ENCODE peak calls at places on chromosomes 6 and 20, in four cellular contexts. One of them, this sample, is unnamed.

GRCh38 chr20:11156922-11157321 is 483.1 kb upstream of the JAG1 start:
- DNase-seq in GM20000: no peak
- DNase-seq in OCI-LY7: no peak
- DNase-seq in epithelial cell of esophagus: no peak
- DNase-seq in this sample: no peak

GRCh38 chr6:13574571-13575376 is at the start of gene SIRT5:
- DNase-seq in GM20000: peak; percentile 80
- DNase-seq in OCI-LY7: peak; percentile 89
- DNase-seq in epithelial cell of esophagus: peak; percentile 90
- DNase-seq in this sample: peak; percentile 88

GRCh38 chr20:16821211-16822089 is 73.3 kb downstream of the OTOR start:
- DNase-seq in GM20000: peak; percentile 38
- DNase-seq in OCI-LY7: peak; percentile 57
- DNase-seq in epithelial cell of esophagus: peak; percentile 57
- DNase-seq in this sample: peak; percentile 57

GRCh38 chr6:11096109-11096508 is 2.5 kb downstream of the SMIM13 start:
- DNase-seq in GM20000: no peak
- DNase-seq in OCI-LY7: peak; percentile 55
- DNase-seq in epithelial cell of esophagus: peak; percentile 89
- DNase-seq in this sample: peak; percentile 91

GRCh38 chr20:21396921-21397340 is 395 bp downstream of the NKX2-4 start:
- DNase-seq in GM20000: peak; percentile 65
- DNase-seq in OCI-LY7: no peak
- DNase-seq in epithelial cell of esophagus: peak; percentile 6
- DNase-seq in this sample: no peak

GRCh38 chr6:17491416-17492142 is 98.2 kb downstream of the CAP2 start:
- DNase-seq in GM20000: no peak
- DNase-seq in OCI-LY7: no peak
- DNase-seq in epithelial cell of esophagus: no peak
- DNase-seq in this sample: no peak

GRCh38 chr20:3115190-3116107 is 30.9 kb upstream of the AVP start:
- DNase-seq in GM20000: peak; percentile 82
- DNase-seq in OCI-LY7: peak; percentile 53
- DNase-seq in epithelial cell of esophagus: peak; percentile 61
- DNase-seq in this sample: peak; percentile 52

GRCh38 chr6:115796829-115797228 is 263.9 kb downstream of the FRK start:
- DNase-seq in GM20000: no peak
- DNase-seq in OCI-LY7: no peak
- DNase-seq in epithelial cell of esophagus: no peak
- DNase-seq in this sample: no peak

GRCh38 chr20:4112490-4113420 is 97.4 kb upstream of the RNF24 start:
- DNase-seq in GM20000: peak; percentile 35
- DNase-seq in OCI-LY7: no peak
- DNase-seq in epithelial cell of esophagus: peak; percentile 43
- DNase-seq in this sample: peak; percentile 91

GRCh38 chr6:31293343-31293742 is 21.5 kb upstream of the HLA-C start:
- DNase-seq in GM20000: no peak
- DNase-seq in OCI-LY7: no peak
- DNase-seq in epithelial cell of esophagus: peak; percentile 57
- DNase-seq in this sample: peak; percentile 67

GRCh38 chr6:44481765-44482164 is 94.3 kb downstream of the CDC5L start:
- DNase-seq in GM20000: no peak
- DNase-seq in OCI-LY7: no peak
- DNase-seq in epithelial cell of esophagus: no peak
- DNase-seq in this sample: no peak

GRCh38 chr6:27890351-27891299 is 21.6 kb downstream of the OR2B2 start:
- DNase-seq in GM20000: peak; percentile 72
- DNase-seq in OCI-LY7: peak; percentile 94
- DNase-seq in epithelial cell of esophagus: peak; percentile 94
- DNase-seq in this sample: peak; percentile 91

GRCh38 chr6:14746139-14746837 is 499.6 kb upstream of the JARID2 start:
- DNase-seq in GM20000: no peak
- DNase-seq in OCI-LY7: no peak
- DNase-seq in epithelial cell of esophagus: no peak
- DNase-seq in this sample: no peak

GRCh38 chr6:140319209-140319608 is 944.8 kb upstream of the CITED2 start:
- DNase-seq in GM20000: peak; percentile 10
- DNase-seq in OCI-LY7: no peak
- DNase-seq in epithelial cell of esophagus: no peak
- DNase-seq in this sample: no peak

DNA sequence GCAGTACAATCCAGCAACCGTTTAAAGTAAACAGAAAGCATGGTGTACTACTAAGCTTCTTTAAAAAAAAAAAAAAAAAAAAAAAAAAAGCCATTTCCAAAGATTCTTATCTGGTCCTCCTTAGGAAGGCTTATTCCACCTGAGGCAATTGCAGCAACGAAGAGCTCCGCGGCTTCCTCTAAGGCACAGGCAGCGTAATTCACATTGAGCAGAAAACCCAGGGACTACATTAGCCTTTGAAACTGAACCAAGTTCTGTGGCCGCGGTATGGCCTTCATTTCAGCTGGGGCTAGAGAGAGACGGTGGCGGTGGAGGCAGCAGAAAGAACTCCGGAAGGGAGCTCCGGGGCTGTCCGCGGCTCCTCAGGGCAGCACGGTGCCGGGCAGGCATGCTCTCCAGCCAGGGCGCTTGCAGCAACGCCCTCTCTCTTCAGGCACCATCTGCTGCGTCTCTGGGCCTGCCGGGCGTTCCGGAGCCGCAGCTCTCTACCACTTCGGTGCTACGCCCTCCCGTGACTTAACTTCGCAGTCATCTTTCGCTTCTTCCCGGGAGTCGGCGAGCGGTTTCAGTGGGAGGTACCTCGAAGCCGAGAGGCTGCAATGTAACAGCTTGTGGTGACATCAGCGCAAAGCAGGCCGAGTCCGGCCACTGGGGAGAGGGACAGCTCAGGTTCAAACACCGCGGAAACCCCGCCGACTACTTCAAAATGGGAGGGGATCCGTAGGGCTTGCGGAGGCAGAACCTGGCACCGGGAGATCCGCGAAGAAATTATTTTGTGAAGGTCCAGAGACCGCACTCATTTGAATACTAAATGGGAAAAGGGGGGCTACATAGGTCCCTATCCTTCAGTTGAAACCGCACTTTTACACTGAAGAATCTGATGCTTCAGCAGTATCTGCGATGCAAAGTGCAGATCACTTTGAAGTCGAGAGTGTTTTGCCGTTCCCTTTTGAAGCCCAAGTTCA is 100.0 kb downstream of the DST start:
- DNase-seq in GM20000: peak; percentile 75
- DNase-seq in OCI-LY7: no peak
- DNase-seq in epithelial cell of esophagus: peak; percentile 99
- DNase-seq in this sample: peak; percentile 98
- TF ChIP-seq CTCF in GM20000: no peak
- TF ChIP-seq CTCF in OCI-LY7: no peak
- TF ChIP-seq CTCF in epithelial cell of esophagus: peak; percentile 30
- TF ChIP-seq CTCF in this sample: no peak

DNA sequence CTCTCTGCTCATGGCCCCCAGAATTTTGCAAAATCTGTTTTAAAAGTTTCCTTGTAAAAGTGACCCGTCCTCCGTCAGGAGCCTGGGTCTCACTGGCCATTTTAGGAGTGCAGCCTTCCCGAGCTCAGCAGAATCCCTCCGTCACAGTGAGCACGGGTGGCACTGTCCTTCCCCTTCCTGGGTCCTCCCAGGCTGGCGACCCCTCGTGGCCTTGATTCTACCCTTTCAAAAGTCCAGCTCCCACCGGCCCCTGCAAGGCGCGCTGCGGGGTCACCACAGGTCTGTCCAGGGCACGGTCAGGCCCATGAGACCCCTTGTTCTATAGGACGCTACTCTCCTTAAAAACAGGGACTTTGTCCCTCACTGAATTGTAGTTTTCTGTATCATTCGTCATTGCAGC is 112.7 kb downstream of the PSMB1 start:
- DNase-seq in GM20000: no peak
- DNase-seq in OCI-LY7: no peak
- DNase-seq in epithelial cell of esophagus: no peak
- DNase-seq in this sample: no peak
- TF ChIP-seq CTCF in GM20000: no peak
- TF ChIP-seq CTCF in OCI-LY7: no peak
- TF ChIP-seq CTCF in epithelial cell of esophagus: no peak
- TF ChIP-seq CTCF in this sample: no peak

GRCh38 chr6:36977470-36977941 is 8.5 kb downstream of the MTCH1 start:
- DNase-seq in GM20000: peak; percentile 69
- DNase-seq in OCI-LY7: peak; percentile 66
- DNase-seq in epithelial cell of esophagus: no peak
- DNase-seq in this sample: no peak
- TF ChIP-seq CTCF in GM20000: peak; percentile 43
- TF ChIP-seq CTCF in OCI-LY7: peak; percentile 92
- TF ChIP-seq CTCF in epithelial cell of esophagus: peak; percentile 45
- TF ChIP-seq CTCF in this sample: no peak

DNA sequence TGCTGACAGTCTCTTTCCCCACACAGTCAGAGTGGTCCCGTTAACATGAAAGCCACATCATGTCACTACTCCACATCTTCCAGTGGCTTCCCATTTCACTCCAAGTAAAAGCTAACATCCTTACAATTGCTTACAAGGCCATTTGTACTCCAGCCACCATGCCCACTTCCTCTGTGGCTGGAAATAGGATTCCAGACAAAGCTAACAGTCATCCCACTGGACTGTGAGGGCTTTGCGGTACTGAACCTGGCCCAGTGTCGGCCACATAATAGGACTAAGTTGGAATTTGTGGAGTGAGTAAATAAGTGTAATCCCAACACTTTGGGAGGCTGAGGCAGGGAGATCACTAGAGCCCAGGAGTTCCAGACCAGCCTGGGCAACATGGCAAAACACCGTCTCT is 10.9 kb downstream of the CCM2L start:
- DNase-seq in GM20000: no peak
- DNase-seq in OCI-LY7: no peak
- DNase-seq in epithelial cell of esophagus: no peak
- DNase-seq in this sample: no peak
- TF ChIP-seq CTCF in GM20000: no peak
- TF ChIP-seq CTCF in OCI-LY7: no peak
- TF ChIP-seq CTCF in epithelial cell of esophagus: no peak
- TF ChIP-seq CTCF in this sample: no peak

GRCh38 chr6:52598123-52598823 is 21.4 kb upstream of the TRAM2 start:
- DNase-seq in GM20000: peak; percentile 36
- DNase-seq in OCI-LY7: peak; percentile 84
- DNase-seq in epithelial cell of esophagus: peak; percentile 56
- DNase-seq in this sample: peak; percentile 52
- TF ChIP-seq CTCF in GM20000: peak; percentile 19
- TF ChIP-seq CTCF in OCI-LY7: peak; percentile 86
- TF ChIP-seq CTCF in epithelial cell of esophagus: peak; percentile 64
- TF ChIP-seq CTCF in this sample: peak; percentile 39

This sample was measured in MCF 10A.